ENCODE peak calls at places on chromosome 3, in seven cellular contexts. O is erythroblast; M is HFFc6; W is SIG-M5; F is AML-193; R is stimulated activated CD8-positive, alpha-beta memory T cell treated with anti-CD3 and anti-CD28 coated beads, Interleukin-12 subunit alpha, Interleukin-12 subunit beta, amount 100 ng/mL, for 4 hours; X is activated T-cell treated with anti-CD3 and anti-CD28 coated beads for 48 hours. H is an unnamed sample.

GRCh38 chr3:120642368-120642948 is 39.6 kb downstream of the HGD start:
- DNase-seq in O (peak; percentile 78), M (peak; percentile 77), W (peak; percentile 16), F (peak; percentile 84), R (no peak), X (no peak), H (no peak)

GRCh38 chr3:170966495-170966894 is 58.1 kb upstream of the EIF5A2 start:
- DNase-seq in O (no peak), M (no peak), W (no peak), F (no peak), R (no peak), X (no peak), H (no peak)

GRCh38 chr3:123768480-123769359 is 115.4 kb downstream of the MYLK start:
- DNase-seq in O (no peak), M (no peak), W (no peak), F (no peak), R (no peak), X (no peak), H (no peak)

GRCh38 chr3:11825271-11825670 is 21.4 kb downstream of the TAMM41 start:
- DNase-seq in O (no peak), M (no peak), W (no peak), F (no peak), R (no peak), X (no peak), H (no peak)

GRCh38 chr3:149547954-149548728 is 73.6 kb downstream of the TM4SF4 start:
- DNase-seq in O (no peak), M (peak; percentile 74), W (no peak), F (no peak), R (no peak), X (no peak), H (no peak)

GRCh38 chr3:171439996-171440395 is 20.2 kb downstream of the TNIK start:
- DNase-seq in O (no peak), M (no peak), W (no peak), F (no peak), R (no peak), X (no peak), H (no peak)

GRCh38 chr3:186247821-186248814 is 113.9 kb downstream of the DGKG start:
- DNase-seq in O (no peak), M (no peak), W (no peak), F (no peak), R (no peak), X (no peak), H (no peak)

GRCh38 chr3:4977889-4978258 is 1.4 kb upstream of the BHLHE40 start:
- DNase-seq in O (no peak), M (no peak), W (peak; percentile 23), F (peak; percentile 82), R (no peak), X (no peak), H (no peak)

GRCh38 chr3:23288286-23288685 is 85.2 kb downstream of the UBE2E2 start:
- DNase-seq in O (no peak), M (peak; percentile 13), W (no peak), F (no peak), R (no peak), X (no peak), H (no peak)

GRCh38 chr3:175192536-175192935 is 333.4 kb downstream of the NAALADL2 start:
- DNase-seq in O (no peak), M (no peak), W (no peak), F (no peak), R (no peak), X (no peak), H (no peak)

GRCh38 chr3:171183042-171183441 is 156.5 kb upstream of the SLC2A2 start:
- DNase-seq in O (peak; percentile 89), M (no peak), W (no peak), F (no peak), R (no peak), X (no peak), H (no peak)

GRCh38 chr3:177135841-177136492 is 61.3 kb downstream of the TBL1XR1 start:
- DNase-seq in O (no peak), M (no peak), W (no peak), F (no peak), R (no peak), X (no peak), H (no peak)

GRCh38 chr3:184157206-184157605 is 2.0 kb downstream of the DVL3 start:
- DNase-seq in O (peak; percentile 66), M (no peak), W (no peak), F (no peak), R (no peak), X (no peak), H (no peak)

H was measured in NCI-H748 treated with DMSO at 0.1 percent for 48 hours.